ENCODE peak calls at places on chromosomes 1 and 21, in eight cellular contexts. One of them, this sample, is unnamed.

GRCh38 chr1:101907264-101907663 is 89.5 kb downstream of the OLFM3 start:
- DNase-seq in nephron progenitor cell: no peak
- DNase-seq in NB4: no peak
- DNase-seq in ovary: no peak
- DNase-seq in epithelial cell of esophagus: no peak
- DNase-seq in A549: no peak
- DNase-seq in GM10248: no peak
- DNase-seq in mesothelial cell of epicardium: no peak
- DNase-seq in this sample: no peak

GRCh38 chr1:112337028-112337531 is 58.9 kb upstream of the CTTNBP2NL start:
- DNase-seq in nephron progenitor cell: peak; percentile 34
- DNase-seq in NB4: peak; percentile 44
- DNase-seq in ovary: peak; percentile 20
- DNase-seq in epithelial cell of esophagus: peak; percentile 60
- DNase-seq in A549: peak; percentile 44
- DNase-seq in GM10248: peak; percentile 26
- DNase-seq in mesothelial cell of epicardium: no peak
- DNase-seq in this sample: peak; percentile 41

GRCh38 chr21:35861656-35862055 is 198.7 kb downstream of the SETD4 start:
- DNase-seq in nephron progenitor cell: no peak
- DNase-seq in NB4: no peak
- DNase-seq in ovary: no peak
- DNase-seq in epithelial cell of esophagus: no peak
- DNase-seq in A549: no peak
- DNase-seq in GM10248: no peak
- DNase-seq in mesothelial cell of epicardium: no peak
- DNase-seq in this sample: no peak

GRCh38 chr21:38831526-38832467 is 26.1 kb downstream of the ETS2 start:
- DNase-seq in nephron progenitor cell: no peak
- DNase-seq in NB4: peak; percentile 97
- DNase-seq in ovary: peak; percentile 83
- DNase-seq in epithelial cell of esophagus: peak; percentile 99
- DNase-seq in A549: no peak
- DNase-seq in GM10248: peak; percentile 55
- DNase-seq in mesothelial cell of epicardium: no peak
- DNase-seq in this sample: peak; percentile 66

GRCh38 chr1:185305419-185305818 is 11.6 kb downstream of the IVNS1ABP start:
- DNase-seq in nephron progenitor cell: no peak
- DNase-seq in NB4: no peak
- DNase-seq in ovary: no peak
- DNase-seq in epithelial cell of esophagus: no peak
- DNase-seq in A549: no peak
- DNase-seq in GM10248: no peak
- DNase-seq in mesothelial cell of epicardium: no peak
- DNase-seq in this sample: no peak

GRCh38 chr1:203367051-203367450 is 16.1 kb upstream of the FMOD start:
- DNase-seq in nephron progenitor cell: no peak
- DNase-seq in NB4: no peak
- DNase-seq in ovary: peak; percentile 11
- DNase-seq in epithelial cell of esophagus: no peak
- DNase-seq in A549: no peak
- DNase-seq in GM10248: no peak
- DNase-seq in mesothelial cell of epicardium: no peak
- DNase-seq in this sample: no peak

GRCh38 chr1:34907487-34908090 is 21.9 kb downstream of the DLGAP3 start:
- DNase-seq in nephron progenitor cell: peak; percentile 39
- DNase-seq in NB4: no peak
- DNase-seq in ovary: no peak
- DNase-seq in epithelial cell of esophagus: peak; percentile 15
- DNase-seq in A549: no peak
- DNase-seq in GM10248: no peak
- DNase-seq in mesothelial cell of epicardium: no peak
- DNase-seq in this sample: no peak

GRCh38 chr21:46468110-46468774 is 9.6 kb downstream of the DIP2A start:
- DNase-seq in nephron progenitor cell: no peak
- DNase-seq in NB4: no peak
- DNase-seq in ovary: no peak
- DNase-seq in epithelial cell of esophagus: no peak
- DNase-seq in A549: no peak
- DNase-seq in GM10248: no peak
- DNase-seq in mesothelial cell of epicardium: no peak
- DNase-seq in this sample: no peak

GRCh38 chr1:110292327-110292741 is 46.8 kb upstream of the RBM15 start:
- DNase-seq in nephron progenitor cell: no peak
- DNase-seq in NB4: peak; percentile 44
- DNase-seq in ovary: no peak
- DNase-seq in epithelial cell of esophagus: peak; percentile 67
- DNase-seq in A549: peak; percentile 5
- DNase-seq in GM10248: no peak
- DNase-seq in mesothelial cell of epicardium: no peak
- DNase-seq in this sample: no peak

GRCh38 chr1:103063911-103064310 is 44.4 kb downstream of the COL11A1 start:
- DNase-seq in nephron progenitor cell: no peak
- DNase-seq in NB4: no peak
- DNase-seq in ovary: no peak
- DNase-seq in epithelial cell of esophagus: no peak
- DNase-seq in A549: no peak
- DNase-seq in GM10248: no peak
- DNase-seq in mesothelial cell of epicardium: no peak
- DNase-seq in this sample: no peak

GRCh38 chr1:118217073-118217620 is 32.1 kb upstream of the SPAG17 start:
- DNase-seq in nephron progenitor cell: no peak
- DNase-seq in NB4: no peak
- DNase-seq in ovary: no peak
- DNase-seq in epithelial cell of esophagus: no peak
- DNase-seq in A549: no peak
- DNase-seq in GM10248: no peak
- DNase-seq in mesothelial cell of epicardium: no peak
- DNase-seq in this sample: no peak

GRCh38 chr21:42781150-42781980 is 98.0 kb downstream of the WDR4 start:
- DNase-seq in nephron progenitor cell: peak; percentile 66
- DNase-seq in NB4: no peak
- DNase-seq in ovary: peak; percentile 56
- DNase-seq in epithelial cell of esophagus: peak; percentile 45
- DNase-seq in A549: no peak
- DNase-seq in GM10248: no peak
- DNase-seq in mesothelial cell of epicardium: peak; percentile 56
- DNase-seq in this sample: no peak

GRCh38 chr1:26774462-26774861 is 13.3 kb upstream of the PIGV start:
- DNase-seq in nephron progenitor cell: no peak
- DNase-seq in NB4: no peak
- DNase-seq in ovary: no peak
- DNase-seq in epithelial cell of esophagus: no peak
- DNase-seq in A549: no peak
- DNase-seq in GM10248: no peak
- DNase-seq in mesothelial cell of epicardium: no peak
- DNase-seq in this sample: no peak

GRCh38 chr1:26772687-26773086 is 15.1 kb upstream of the PIGV start:
- DNase-seq in nephron progenitor cell: no peak
- DNase-seq in NB4: no peak
- DNase-seq in ovary: no peak
- DNase-seq in epithelial cell of esophagus: peak; percentile 88
- DNase-seq in A549: peak; percentile 28
- DNase-seq in GM10248: no peak
- DNase-seq in mesothelial cell of epicardium: no peak
- DNase-seq in this sample: no peak

GRCh38 chr1:26768755-26769154 is 19.0 kb upstream of the PIGV start:
- DNase-seq in nephron progenitor cell: no peak
- DNase-seq in NB4: no peak
- DNase-seq in ovary: no peak
- DNase-seq in epithelial cell of esophagus: peak; percentile 41
- DNase-seq in A549: no peak
- DNase-seq in GM10248: no peak
- DNase-seq in mesothelial cell of epicardium: no peak
- DNase-seq in this sample: no peak

GRCh38 chr1:26771643-26772321 is 16.0 kb upstream of the PIGV start:
- DNase-seq in nephron progenitor cell: no peak
- DNase-seq in NB4: peak; percentile 69
- DNase-seq in ovary: peak; percentile 81
- DNase-seq in epithelial cell of esophagus: peak; percentile 74
- DNase-seq in A549: peak; percentile 69
- DNase-seq in GM10248: peak; percentile 44
- DNase-seq in mesothelial cell of epicardium: no peak
- DNase-seq in this sample: peak; percentile 32

GRCh38 chr1:26771285-26771642 is 16.5 kb upstream of the PIGV start:
- DNase-seq in nephron progenitor cell: no peak
- DNase-seq in NB4: no peak
- DNase-seq in ovary: no peak
- DNase-seq in epithelial cell of esophagus: no peak
- DNase-seq in A549: no peak
- DNase-seq in GM10248: no peak
- DNase-seq in mesothelial cell of epicardium: no peak
- DNase-seq in this sample: no peak
- TF ChIP-seq CTCF in nephron progenitor cell: no peak
- TF ChIP-seq CTCF in NB4: no peak
- TF ChIP-seq CTCF in ovary: no peak
- TF ChIP-seq CTCF in epithelial cell of esophagus: no peak
- TF ChIP-seq CTCF in A549: no peak
- TF ChIP-seq CTCF in GM10248: no peak
- TF ChIP-seq CTCF in mesothelial cell of epicardium: no peak
- TF ChIP-seq CTCF in this sample: no peak

GRCh38 chr1:6083801-6084467 is 38.2 kb downstream of the KCNAB2 start:
- DNase-seq in nephron progenitor cell: no peak
- DNase-seq in NB4: no peak
- DNase-seq in ovary: no peak
- DNase-seq in epithelial cell of esophagus: no peak
- DNase-seq in A549: no peak
- DNase-seq in GM10248: no peak
- DNase-seq in mesothelial cell of epicardium: no peak
- DNase-seq in this sample: no peak

GRCh38 chr1:6081901-6082300 is 36.2 kb downstream of the KCNAB2 start:
- DNase-seq in nephron progenitor cell: no peak
- DNase-seq in NB4: no peak
- DNase-seq in ovary: no peak
- DNase-seq in epithelial cell of esophagus: no peak
- DNase-seq in A549: no peak
- DNase-seq in GM10248: no peak
- DNase-seq in mesothelial cell of epicardium: no peak
- DNase-seq in this sample: no peak

GRCh38 chr1:6080469-6080868 is 34.8 kb downstream of the KCNAB2 start:
- DNase-seq in nephron progenitor cell: no peak
- DNase-seq in NB4: no peak
- DNase-seq in ovary: no peak
- DNase-seq in epithelial cell of esophagus: peak; percentile 34
- DNase-seq in A549: no peak
- DNase-seq in GM10248: no peak
- DNase-seq in mesothelial cell of epicardium: no peak
- DNase-seq in this sample: no peak

GRCh38 chr1:6083385-6083784 is 37.7 kb downstream of the KCNAB2 start:
- DNase-seq in nephron progenitor cell: no peak
- DNase-seq in NB4: no peak
- DNase-seq in ovary: no peak
- DNase-seq in epithelial cell of esophagus: no peak
- DNase-seq in A549: no peak
- DNase-seq in GM10248: no peak
- DNase-seq in mesothelial cell of epicardium: no peak
- DNase-seq in this sample: no peak

DNA sequence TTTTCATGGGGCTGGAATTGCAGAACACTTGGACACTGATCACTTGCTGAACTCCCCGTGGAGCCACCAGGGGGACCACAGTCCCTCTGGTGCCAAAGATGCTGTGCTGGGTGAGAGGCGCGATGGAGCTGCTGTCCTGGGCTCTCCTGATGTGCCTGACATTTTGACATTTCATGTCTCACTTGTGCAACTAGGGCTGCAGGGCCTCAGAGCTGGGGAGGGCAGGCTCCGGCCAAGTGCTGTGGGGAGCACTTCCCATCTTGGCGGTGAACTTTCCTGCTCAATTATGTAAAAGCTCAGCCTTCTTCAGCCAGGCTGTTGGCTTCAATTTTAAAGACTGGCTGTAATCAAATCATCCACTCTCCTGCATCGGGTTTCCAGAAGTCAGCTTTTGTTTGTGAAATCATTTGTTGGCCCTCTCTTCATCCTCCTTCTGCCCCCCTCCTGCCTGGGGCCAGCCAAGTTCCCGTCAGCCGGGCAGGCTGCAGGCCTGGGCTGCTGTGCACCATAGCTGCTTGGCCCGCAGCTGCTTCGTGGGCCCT is 36.8 kb downstream of the KCNAB2 start:
- DNase-seq in nephron progenitor cell: no peak
- DNase-seq in NB4: no peak
- DNase-seq in ovary: no peak
- DNase-seq in epithelial cell of esophagus: no peak
- DNase-seq in A549: no peak
- DNase-seq in GM10248: no peak
- DNase-seq in mesothelial cell of epicardium: no peak
- DNase-seq in this sample: no peak
- TF ChIP-seq CTCF in nephron progenitor cell: peak; percentile 41
- TF ChIP-seq CTCF in NB4: peak; percentile 29
- TF ChIP-seq CTCF in ovary: no peak
- TF ChIP-seq CTCF in epithelial cell of esophagus: peak; percentile 12
- TF ChIP-seq CTCF in A549: no peak
- TF ChIP-seq CTCF in GM10248: no peak
- TF ChIP-seq CTCF in mesothelial cell of epicardium: peak; percentile 13
- TF ChIP-seq CTCF in this sample: no peak

GRCh38 chr1:30460661-30461060 is 262.7 kb downstream of the MATN1 start:
- DNase-seq in nephron progenitor cell: no peak
- DNase-seq in NB4: no peak
- DNase-seq in ovary: no peak
- DNase-seq in epithelial cell of esophagus: no peak
- DNase-seq in A549: no peak
- DNase-seq in GM10248: no peak
- DNase-seq in mesothelial cell of epicardium: peak; percentile 21
- DNase-seq in this sample: no peak

GRCh38 chr1:30464187-30464617 is 259.2 kb downstream of the MATN1 start:
- DNase-seq in nephron progenitor cell: no peak
- DNase-seq in NB4: no peak
- DNase-seq in ovary: no peak
- DNase-seq in epithelial cell of esophagus: no peak
- DNase-seq in A549: no peak
- DNase-seq in GM10248: no peak
- DNase-seq in mesothelial cell of epicardium: no peak
- DNase-seq in this sample: no peak

GRCh38 chr1:30465096-30465495 is 258.3 kb downstream of the MATN1 start:
- DNase-seq in nephron progenitor cell: no peak
- DNase-seq in NB4: no peak
- DNase-seq in ovary: no peak
- DNase-seq in epithelial cell of esophagus: no peak
- DNase-seq in A549: no peak
- DNase-seq in GM10248: no peak
- DNase-seq in mesothelial cell of epicardium: no peak
- DNase-seq in this sample: no peak

GRCh38 chr1:30462826-30463425 is 260.5 kb downstream of the MATN1 start:
- DNase-seq in nephron progenitor cell: no peak
- DNase-seq in NB4: no peak
- DNase-seq in ovary: no peak
- DNase-seq in epithelial cell of esophagus: no peak
- DNase-seq in A549: no peak
- DNase-seq in GM10248: no peak
- DNase-seq in mesothelial cell of epicardium: no peak
- DNase-seq in this sample: no peak

GRCh38 chr1:30461640-30462039 is 261.7 kb downstream of the MATN1 start:
- DNase-seq in nephron progenitor cell: no peak
- DNase-seq in NB4: no peak
- DNase-seq in ovary: no peak
- DNase-seq in epithelial cell of esophagus: no peak
- DNase-seq in A549: no peak
- DNase-seq in GM10248: no peak
- DNase-seq in mesothelial cell of epicardium: peak; percentile 9
- DNase-seq in this sample: no peak
- TF ChIP-seq CTCF in nephron progenitor cell: no peak
- TF ChIP-seq CTCF in NB4: no peak
- TF ChIP-seq CTCF in ovary: no peak
- TF ChIP-seq CTCF in epithelial cell of esophagus: no peak
- TF ChIP-seq CTCF in A549: no peak
- TF ChIP-seq CTCF in GM10248: no peak
- TF ChIP-seq CTCF in mesothelial cell of epicardium: no peak
- TF ChIP-seq CTCF in this sample: no peak

GRCh38 chr1:43358121-43358745 is 548 bp upstream of the CDC20 start:
- DNase-seq in nephron progenitor cell: no peak
- DNase-seq in NB4: peak; percentile 83
- DNase-seq in ovary: no peak
- DNase-seq in epithelial cell of esophagus: peak; percentile 61
- DNase-seq in A549: peak; percentile 58
- DNase-seq in GM10248: peak; percentile 71
- DNase-seq in mesothelial cell of epicardium: no peak
- DNase-seq in this sample: peak; percentile 73
- TF ChIP-seq CTCF in nephron progenitor cell: no peak
- TF ChIP-seq CTCF in NB4: peak; percentile 52
- TF ChIP-seq CTCF in ovary: no peak
- TF ChIP-seq CTCF in epithelial cell of esophagus: peak; percentile 44
- TF ChIP-seq CTCF in A549: peak; percentile 47
- TF ChIP-seq CTCF in GM10248: peak; percentile 44
- TF ChIP-seq CTCF in mesothelial cell of epicardium: no peak
- TF ChIP-seq CTCF in this sample: peak; percentile 40